ENCODE peak calls at places on chromosomes 2 and 18, in four cellular contexts. L is NB4, G is LNCaP clone FGC, E is Peyer's patch. Y is an unnamed sample.

GRCh38 chr2:206083602-206084467 is 2.1 kb downstream of the INO80D start:
- DNase-seq in L (peak), G (peak), E (peak), Y (peak)

GRCh38 chr2:127408004-127408806 is 10.0 kb upstream of the PROC start:
- DNase-seq in L (peak), G (no peak), E (peak), Y (peak)

GRCh38 chr2:170739048-170739447 is 23.9 kb downstream of the SP5 start:
- DNase-seq in L (no peak), G (peak), E (no peak), Y (peak)

GRCh38 chr18:50473896-50474295 is 86.0 kb upstream of the MAPK4 start:
- DNase-seq in L (no peak), G (no peak), E (no peak), Y (no peak)

GRCh38 chr18:24397131-24397693 is 412 bp downstream of the OSBPL1A start:
- DNase-seq in L (peak), G (peak), E (peak), Y (no peak)

GRCh38 chr2:164114937-164115336 is 379.1 kb upstream of the FIGN start:
- DNase-seq in L (no peak), G (peak), E (no peak), Y (peak)

GRCh38 chr2:120219291-120219690 is 3.9 kb downstream of the TMEM185B start:
- DNase-seq in L (no peak), G (no peak), E (peak), Y (no peak)

GRCh38 chr18:13438507-13439056 is 220.0 kb downstream of the LDLRAD4 start:
- DNase-seq in L (no peak), G (no peak), E (no peak), Y (no peak)

GRCh38 chr18:70337139-70337972 is 48.5 kb downstream of the SOCS6 start:
- DNase-seq in L (peak), G (no peak), E (peak), Y (peak)

GRCh38 chr18:55418439-55418838 is 169.6 kb downstream of the TCF4 start:
- DNase-seq in L (no peak), G (no peak), E (no peak), Y (no peak)

GRCh38 chr2:30225131-30225762 is 6.1 kb upstream of the LBH start:
- DNase-seq in L (no peak), G (no peak), E (peak), Y (no peak)
- TF ChIP-seq CTCF in L (no peak), G (no peak), E (peak), Y (no peak)

DNA sequence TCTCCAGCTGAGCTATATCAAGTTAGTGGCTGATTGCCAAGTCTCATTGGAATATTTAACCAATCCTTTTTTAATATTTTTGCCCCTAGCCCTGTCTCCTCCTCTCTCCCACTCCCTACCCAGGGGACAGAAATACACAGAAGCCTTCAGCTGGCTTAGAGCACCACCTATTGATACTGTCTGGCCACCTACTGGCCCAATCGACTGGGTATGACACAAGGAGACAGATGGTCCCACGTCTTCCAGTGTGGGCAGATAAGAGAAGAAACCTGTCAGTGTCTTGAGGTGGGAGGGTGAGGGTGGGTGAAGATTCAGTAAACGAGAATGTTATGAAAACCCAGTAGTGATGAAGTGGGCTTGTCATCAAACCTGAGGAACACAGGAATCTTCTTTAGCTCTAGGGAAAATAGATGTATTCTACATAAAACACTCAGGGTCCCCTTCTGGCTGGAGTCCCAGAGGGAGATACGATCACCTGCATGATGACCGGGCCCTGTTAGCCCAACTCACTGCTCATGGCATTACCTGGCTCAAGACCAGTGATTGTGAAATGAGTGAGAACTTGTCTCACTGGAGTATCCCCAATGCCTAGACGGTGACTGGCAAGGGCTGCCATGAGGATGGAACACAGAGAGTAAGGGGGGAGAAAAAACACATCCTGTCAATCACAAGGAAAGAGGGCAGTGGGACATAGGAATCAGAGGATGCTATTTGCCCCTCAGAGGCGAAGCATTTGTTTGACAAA is 26.7 kb downstream of the POLR1A start:
- DNase-seq in L (peak), G (no peak), E (peak), Y (peak)
- TF ChIP-seq CTCF in L (no peak), G (peak), E (peak), Y (no peak)

GRCh38 chr2:166361351-166362153 is 14.2 kb downstream of the SCN9A start:
- DNase-seq in L (peak), G (no peak), E (no peak), Y (peak)
- TF ChIP-seq CTCF in L (peak), G (peak), E (peak), Y (no peak)

DNA sequence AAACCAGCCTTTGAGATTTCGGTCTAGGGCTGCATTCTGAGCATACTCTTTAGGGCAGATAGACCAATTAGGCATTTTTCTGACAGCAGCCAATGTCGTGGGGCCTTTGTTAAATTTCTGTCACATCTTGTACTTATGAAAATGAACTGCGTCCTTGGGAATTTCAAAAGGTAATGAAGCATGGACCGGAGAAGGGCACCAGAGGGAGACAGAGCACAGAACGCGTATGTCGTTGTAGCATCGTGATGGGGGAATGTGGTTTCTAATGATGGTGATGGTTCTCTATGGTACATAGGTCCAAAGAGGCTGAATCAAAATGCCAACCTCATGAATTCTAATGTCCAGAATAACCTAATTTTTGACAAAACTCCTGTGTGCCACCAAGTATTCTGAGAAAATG is 483.9 kb upstream of the CRIM1 start:
- DNase-seq in L (peak), G (peak), E (no peak), Y (no peak)
- TF ChIP-seq CTCF in L (no peak), G (peak), E (peak), Y (no peak)

GRCh38 chr18:79640875-79641274 is 38.7 kb upstream of the CTDP1 start:
- DNase-seq in L (no peak), G (no peak), E (no peak), Y (no peak)

GRCh38 chr18:79637921-79638855 is 41.4 kb upstream of the CTDP1 start:
- DNase-seq in L (no peak), G (no peak), E (no peak), Y (no peak)

GRCh38 chr18:79640064-79640672 is 39.4 kb upstream of the CTDP1 start:
- DNase-seq in L (no peak), G (no peak), E (no peak), Y (no peak)

GRCh38 chr18:79637181-79637920 is 42.3 kb upstream of the CTDP1 start:
- DNase-seq in L (no peak), G (no peak), E (no peak), Y (no peak)

DNA sequence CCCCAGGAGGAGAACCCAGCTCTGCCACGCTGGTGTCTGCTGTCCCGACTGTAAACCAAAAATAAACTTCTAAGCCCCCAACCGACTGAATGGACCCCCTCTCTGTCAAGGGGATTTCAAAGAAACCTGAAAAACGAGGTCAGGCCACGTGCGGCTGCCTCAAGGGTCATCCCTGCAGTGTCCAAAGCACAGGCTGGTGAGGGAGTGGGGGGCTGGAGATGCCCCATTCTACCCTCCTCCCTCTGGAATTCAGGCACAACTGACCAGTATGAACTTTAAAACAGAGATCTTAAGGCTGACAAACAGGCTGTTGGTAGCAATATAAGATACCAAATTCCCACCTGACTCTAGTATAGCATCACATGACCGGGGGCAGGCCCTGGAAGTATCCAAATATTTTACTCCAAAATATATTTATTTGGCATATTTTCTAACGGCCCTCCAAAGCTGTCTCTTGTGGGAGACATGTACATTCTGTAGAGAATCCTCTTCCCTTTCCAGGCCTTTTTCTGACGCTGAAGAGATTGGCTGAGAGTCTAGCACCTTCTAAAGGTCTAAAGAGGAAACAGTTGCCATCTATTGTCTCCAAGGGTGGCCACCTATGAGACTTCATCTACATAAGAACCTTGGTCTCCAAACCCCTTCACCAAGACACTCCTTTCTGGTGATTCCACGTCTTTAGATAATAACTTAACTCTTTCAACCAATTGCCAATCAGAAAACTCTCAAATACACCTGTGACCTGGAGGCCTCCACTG is 40.4 kb upstream of the CTDP1 start:
- DNase-seq in L (peak), G (no peak), E (no peak), Y (no peak)
- TF ChIP-seq CTCF in L (no peak), G (no peak), E (no peak), Y (no peak)